ENCODE peak calls at places on chromosomes 16 and 17, in eight cellular contexts. One of them, this sample, is unnamed.
A peak's percentile ranks its signal among the peaks of the same experiment; 100 is the strongest.

GRCh38 chr16:81551141-81551808 is 106.7 kb downstream of the CMIP start:
- DNase-seq in GM12865: peak; percentile 37
- DNase-seq in mucosa of descending colon: peak; percentile 9
- DNase-seq in natural killer cell: no peak
- DNase-seq in CD4-positive, alpha-beta T cell: no peak
- DNase-seq in AG09309: no peak
- DNase-seq in A549: no peak
- DNase-seq in ovary: no peak
- DNase-seq in this sample: peak; percentile 71

GRCh38 chr17:17682293-17682736 is 1.1 kb downstream of the RAI1 start:
- DNase-seq in AG09309: no peak
- DNase-seq in mucosa of descending colon: no peak
- DNase-seq in CD4-positive, alpha-beta T cell: peak; percentile 26
- DNase-seq in GM12865: peak; percentile 82
- DNase-seq in natural killer cell: peak; percentile 74
- DNase-seq in ovary: peak; percentile 75
- DNase-seq in A549: peak; percentile 58
- DNase-seq in this sample: peak; percentile 82

GRCh38 chr16:86597880-86598606 is 19.7 kb downstream of the FOXL1 start:
- DNase-seq in natural killer cell: no peak
- DNase-seq in A549: no peak
- DNase-seq in ovary: no peak
- DNase-seq in GM12865: peak; percentile 7
- DNase-seq in CD4-positive, alpha-beta T cell: no peak
- DNase-seq in mucosa of descending colon: no peak
- DNase-seq in AG09309: no peak
- DNase-seq in this sample: no peak

GRCh38 chr17:64777413-64778101 is 115.5 kb upstream of the SMURF2 start:
- DNase-seq in mucosa of descending colon: peak; percentile 59
- DNase-seq in AG09309: no peak
- DNase-seq in ovary: no peak
- DNase-seq in GM12865: peak; percentile 46
- DNase-seq in A549: no peak
- DNase-seq in natural killer cell: no peak
- DNase-seq in CD4-positive, alpha-beta T cell: no peak
- DNase-seq in this sample: no peak

GRCh38 chr16:51916814-51917213 is 630.1 kb downstream of the TOX3 start:
- DNase-seq in GM12865: no peak
- DNase-seq in ovary: no peak
- DNase-seq in AG09309: no peak
- DNase-seq in A549: no peak
- DNase-seq in mucosa of descending colon: no peak
- DNase-seq in CD4-positive, alpha-beta T cell: no peak
- DNase-seq in natural killer cell: no peak
- DNase-seq in this sample: no peak

GRCh38 chr17:37488009-37488604 is 1.6 kb upstream of the DUSP14 start:
- DNase-seq in ovary: no peak
- DNase-seq in natural killer cell: no peak
- DNase-seq in CD4-positive, alpha-beta T cell: no peak
- DNase-seq in AG09309: peak; percentile 87
- DNase-seq in mucosa of descending colon: no peak
- DNase-seq in GM12865: peak; percentile 18
- DNase-seq in A549: peak; percentile 98
- DNase-seq in this sample: no peak

GRCh38 chr16:86572041-86572521 is 5.5 kb downstream of the FOXC2 start:
- DNase-seq in ovary: no peak
- DNase-seq in CD4-positive, alpha-beta T cell: no peak
- DNase-seq in A549: no peak
- DNase-seq in GM12865: no peak
- DNase-seq in AG09309: no peak
- DNase-seq in mucosa of descending colon: no peak
- DNase-seq in natural killer cell: no peak
- DNase-seq in this sample: no peak

GRCh38 chr16:54630284-54630967 is 300.2 kb upstream of the IRX5 start:
- DNase-seq in A549: no peak
- DNase-seq in CD4-positive, alpha-beta T cell: no peak
- DNase-seq in ovary: no peak
- DNase-seq in natural killer cell: no peak
- DNase-seq in mucosa of descending colon: no peak
- DNase-seq in GM12865: no peak
- DNase-seq in AG09309: peak; percentile 59
- DNase-seq in this sample: no peak

GRCh38 chr17:83200746-83201145 is 121.3 kb downstream of the METRNL start:
- DNase-seq in mucosa of descending colon: peak; percentile 21
- DNase-seq in A549: no peak
- DNase-seq in CD4-positive, alpha-beta T cell: no peak
- DNase-seq in GM12865: no peak
- DNase-seq in ovary: peak; percentile 14
- DNase-seq in AG09309: no peak
- DNase-seq in natural killer cell: no peak
- DNase-seq in this sample: no peak

GRCh38 chr16:54289242-54290051 is 2.9 kb upstream of the IRX3 start:
- DNase-seq in A549: no peak
- DNase-seq in ovary: no peak
- DNase-seq in natural killer cell: no peak
- DNase-seq in mucosa of descending colon: no peak
- DNase-seq in GM12865: no peak
- DNase-seq in AG09309: no peak
- DNase-seq in CD4-positive, alpha-beta T cell: no peak
- DNase-seq in this sample: no peak

GRCh38 chr17:66941773-66942452 is 22.6 kb upstream of the CACNG4 start:
- DNase-seq in ovary: no peak
- DNase-seq in GM12865: no peak
- DNase-seq in mucosa of descending colon: no peak
- DNase-seq in natural killer cell: no peak
- DNase-seq in AG09309: no peak
- DNase-seq in CD4-positive, alpha-beta T cell: no peak
- DNase-seq in A549: no peak
- DNase-seq in this sample: no peak

GRCh38 chr17:41962768-41963434 is 3.7 kb upstream of the CNP start:
- DNase-seq in mucosa of descending colon: peak; percentile 80
- DNase-seq in CD4-positive, alpha-beta T cell: peak; percentile 58
- DNase-seq in natural killer cell: peak; percentile 62
- DNase-seq in A549: peak; percentile 69
- DNase-seq in AG09309: no peak
- DNase-seq in ovary: peak; percentile 85
- DNase-seq in GM12865: peak; percentile 76
- DNase-seq in this sample: peak; percentile 85

GRCh38 chr17:51487947-51488346 is 227.6 kb downstream of the UTP18 start:
- DNase-seq in ovary: no peak
- DNase-seq in mucosa of descending colon: no peak
- DNase-seq in A549: peak; percentile 55
- DNase-seq in AG09309: no peak
- DNase-seq in natural killer cell: no peak
- DNase-seq in CD4-positive, alpha-beta T cell: no peak
- DNase-seq in GM12865: peak; percentile 18
- DNase-seq in this sample: no peak

GRCh38 chr16:8962393-8963009 is 1.2 kb downstream of the USP7 start:
- DNase-seq in CD4-positive, alpha-beta T cell: peak; percentile 41
- DNase-seq in ovary: no peak
- DNase-seq in AG09309: no peak
- DNase-seq in A549: no peak
- DNase-seq in GM12865: peak; percentile 88
- DNase-seq in natural killer cell: peak; percentile 51
- DNase-seq in mucosa of descending colon: peak; percentile 70
- DNase-seq in this sample: peak; percentile 59

GRCh38 chr16:70298988-70299938 is at the start of gene DDX19B:
- DNase-seq in AG09309: no peak
- DNase-seq in natural killer cell: peak; percentile 61
- DNase-seq in CD4-positive, alpha-beta T cell: peak; percentile 48
- DNase-seq in mucosa of descending colon: peak; percentile 88
- DNase-seq in A549: peak; percentile 79
- DNase-seq in GM12865: peak; percentile 81
- DNase-seq in ovary: peak; percentile 80
- DNase-seq in this sample: peak; percentile 81

GRCh38 chr16:53713403-53714013 is 9.6 kb downstream of the FTO start:
- DNase-seq in natural killer cell: no peak
- DNase-seq in A549: no peak
- DNase-seq in ovary: no peak
- DNase-seq in mucosa of descending colon: no peak
- DNase-seq in CD4-positive, alpha-beta T cell: no peak
- DNase-seq in AG09309: no peak
- DNase-seq in GM12865: no peak
- DNase-seq in this sample: no peak

GRCh38 chr16:22888791-22889190 is 74.8 kb downstream of the HS3ST2 start:
- DNase-seq in mucosa of descending colon: no peak
- DNase-seq in A549: no peak
- DNase-seq in ovary: no peak
- DNase-seq in AG09309: no peak
- DNase-seq in CD4-positive, alpha-beta T cell: no peak
- DNase-seq in natural killer cell: no peak
- DNase-seq in GM12865: no peak
- DNase-seq in this sample: no peak

GRCh38 chr17:2057130-2057713 is 2.3 kb downstream of the HIC1 start:
- DNase-seq in natural killer cell: no peak
- DNase-seq in mucosa of descending colon: no peak
- DNase-seq in ovary: peak; percentile 54
- DNase-seq in CD4-positive, alpha-beta T cell: no peak
- DNase-seq in GM12865: no peak
- DNase-seq in AG09309: no peak
- DNase-seq in A549: no peak
- DNase-seq in this sample: no peak

GRCh38 chr16:12896562-12896961 is 4.8 kb upstream of the SHISA9 start:
- DNase-seq in CD4-positive, alpha-beta T cell: no peak
- DNase-seq in A549: peak; percentile 60
- DNase-seq in GM12865: peak; percentile 57
- DNase-seq in AG09309: no peak
- DNase-seq in mucosa of descending colon: no peak
- DNase-seq in ovary: no peak
- DNase-seq in natural killer cell: no peak
- DNase-seq in this sample: no peak

GRCh38 chr16:89315791-89316581 is 98.5 kb downstream of the ZNF778 start:
- DNase-seq in CD4-positive, alpha-beta T cell: peak; percentile 63
- DNase-seq in AG09309: no peak
- DNase-seq in GM12865: peak; percentile 79
- DNase-seq in ovary: no peak
- DNase-seq in mucosa of descending colon: no peak
- DNase-seq in natural killer cell: peak; percentile 71
- DNase-seq in A549: peak; percentile 58
- DNase-seq in this sample: peak; percentile 68

GRCh38 chr16:8928467-8928957 is 35.2 kb downstream of the USP7 start:
- DNase-seq in CD4-positive, alpha-beta T cell: no peak
- DNase-seq in ovary: peak; percentile 34
- DNase-seq in GM12865: peak; percentile 69
- DNase-seq in A549: no peak
- DNase-seq in mucosa of descending colon: no peak
- DNase-seq in natural killer cell: no peak
- DNase-seq in AG09309: no peak
- DNase-seq in this sample: peak; percentile 34

GRCh38 chr17:81440511-81441244 is 45.4 kb downstream of the BAHCC1 start:
- DNase-seq in natural killer cell: no peak
- DNase-seq in GM12865: peak; percentile 47
- DNase-seq in ovary: no peak
- DNase-seq in CD4-positive, alpha-beta T cell: no peak
- DNase-seq in A549: peak; percentile 63
- DNase-seq in AG09309: no peak
- DNase-seq in mucosa of descending colon: no peak
- DNase-seq in this sample: peak; percentile 58
- TF ChIP-seq CTCF in natural killer cell: no peak
- TF ChIP-seq CTCF in GM12865: peak; percentile 65
- TF ChIP-seq CTCF in ovary: no peak
- TF ChIP-seq CTCF in CD4-positive, alpha-beta T cell: no peak
- TF ChIP-seq CTCF in A549: peak; percentile 60
- TF ChIP-seq CTCF in AG09309: peak; percentile 45
- TF ChIP-seq CTCF in mucosa of descending colon: peak; percentile 11
- TF ChIP-seq CTCF in this sample: peak; percentile 19

DNA sequence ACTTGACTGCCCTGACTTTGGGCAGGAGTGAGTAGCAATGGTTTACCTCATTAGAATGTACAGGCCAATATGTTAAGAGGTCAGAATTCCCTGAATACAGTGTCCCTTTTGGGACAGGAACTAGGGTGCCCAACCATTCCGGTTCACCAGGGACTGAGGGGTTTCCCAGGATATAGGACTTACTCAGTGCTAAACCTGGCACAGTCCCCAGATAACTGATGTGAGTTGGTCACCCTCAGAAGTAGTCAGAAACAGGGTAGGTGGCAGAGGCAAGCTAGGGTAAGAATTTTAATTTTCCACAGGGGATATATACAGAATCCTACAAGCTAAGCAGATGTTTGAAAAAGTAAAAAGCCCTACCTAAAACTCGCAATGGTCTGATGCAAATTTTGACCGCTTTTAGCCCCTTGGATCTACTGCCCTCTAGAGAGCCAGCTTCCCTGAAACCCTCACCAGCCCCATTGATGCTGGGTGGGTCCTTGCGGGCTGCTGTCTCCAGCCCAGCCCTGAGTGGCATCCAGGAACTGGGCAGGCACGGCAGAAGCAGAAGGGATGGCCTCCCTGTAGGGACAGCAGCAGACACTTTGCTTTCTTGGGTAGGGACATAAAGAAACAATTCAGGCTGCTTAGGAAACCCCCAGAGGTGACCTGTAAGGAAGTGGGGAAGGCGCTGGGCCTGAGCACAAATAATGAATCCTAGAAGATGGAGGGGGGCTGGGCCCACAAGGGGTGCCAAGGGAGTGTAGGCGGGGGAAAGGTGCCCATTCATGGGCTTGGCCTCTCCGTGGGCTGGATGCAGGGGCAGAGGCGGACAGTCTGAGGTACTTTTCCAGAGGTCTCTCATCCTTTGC is 434.8 kb downstream of the SLC39A11 start:
- DNase-seq in GM12865: peak; percentile 13
- DNase-seq in natural killer cell: no peak
- DNase-seq in AG09309: no peak
- DNase-seq in CD4-positive, alpha-beta T cell: no peak
- DNase-seq in mucosa of descending colon: no peak
- DNase-seq in ovary: no peak
- DNase-seq in A549: peak; percentile 60
- DNase-seq in this sample: no peak
- TF ChIP-seq CTCF in GM12865: no peak
- TF ChIP-seq CTCF in natural killer cell: no peak
- TF ChIP-seq CTCF in AG09309: no peak
- TF ChIP-seq CTCF in CD4-positive, alpha-beta T cell: no peak
- TF ChIP-seq CTCF in mucosa of descending colon: no peak
- TF ChIP-seq CTCF in ovary: no peak
- TF ChIP-seq CTCF in A549: peak; percentile 53
- TF ChIP-seq CTCF in this sample: peak; percentile 6

DNA sequence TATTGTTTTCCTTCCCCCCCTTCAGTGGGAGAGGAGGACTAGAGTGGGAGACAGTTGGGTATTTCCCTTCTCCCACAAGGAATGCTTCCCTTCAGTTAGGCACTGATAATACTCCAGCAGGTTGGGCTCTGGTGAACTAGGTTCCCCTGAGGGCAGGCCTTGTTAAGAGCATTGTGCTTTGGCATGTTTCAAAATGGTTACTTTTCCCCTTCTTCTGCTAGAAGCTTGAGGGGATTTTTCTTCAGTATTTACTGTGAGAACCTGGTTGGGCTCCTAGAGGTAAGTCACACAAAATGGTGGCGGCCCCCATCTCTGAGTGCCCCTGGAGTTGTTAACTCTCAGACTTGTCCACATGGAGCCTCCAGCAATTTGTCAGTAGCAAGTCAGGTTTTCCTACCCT is 156.2 kb downstream of the CYB561 start:
- DNase-seq in ovary: no peak
- DNase-seq in AG09309: no peak
- DNase-seq in natural killer cell: no peak
- DNase-seq in mucosa of descending colon: no peak
- DNase-seq in A549: no peak
- DNase-seq in GM12865: no peak
- DNase-seq in CD4-positive, alpha-beta T cell: no peak
- DNase-seq in this sample: no peak
- TF ChIP-seq CTCF in ovary: no peak
- TF ChIP-seq CTCF in AG09309: no peak
- TF ChIP-seq CTCF in natural killer cell: no peak
- TF ChIP-seq CTCF in mucosa of descending colon: no peak
- TF ChIP-seq CTCF in A549: no peak
- TF ChIP-seq CTCF in GM12865: no peak
- TF ChIP-seq CTCF in CD4-positive, alpha-beta T cell: no peak
- TF ChIP-seq CTCF in this sample: no peak

GRCh38 chr16:27690604-27691003 is 140.7 kb downstream of the KATNIP start:
- DNase-seq in ovary: no peak
- DNase-seq in AG09309: no peak
- DNase-seq in natural killer cell: no peak
- DNase-seq in GM12865: peak; percentile 23
- DNase-seq in CD4-positive, alpha-beta T cell: no peak
- DNase-seq in mucosa of descending colon: peak; percentile 61
- DNase-seq in A549: peak; percentile 31
- DNase-seq in this sample: peak; percentile 36
- TF ChIP-seq CTCF in ovary: no peak
- TF ChIP-seq CTCF in AG09309: peak; percentile 65
- TF ChIP-seq CTCF in natural killer cell: peak; percentile 22
- TF ChIP-seq CTCF in GM12865: peak; percentile 44
- TF ChIP-seq CTCF in CD4-positive, alpha-beta T cell: no peak
- TF ChIP-seq CTCF in mucosa of descending colon: peak; percentile 43
- TF ChIP-seq CTCF in A549: peak; percentile 42
- TF ChIP-seq CTCF in this sample: peak; percentile 45